ENCODE peak calls at places on chromosomes 6 and 20, in six cellular contexts. T, N, J, B, Q and W are unnamed samples.

GRCh38 chr6:21885532-21886089 is 292.1 kb downstream of the SOX4 start:
- DNase-seq in T (peak), N (no peak), J (peak), B (no peak), Q (no peak), W (peak)

GRCh38 chr6:69456086-69456485 is 340.7 kb downstream of the LMBRD1 start:
- DNase-seq in T (no peak), N (no peak), J (no peak), B (no peak), Q (no peak), W (no peak)

GRCh38 chr6:30154709-30155521 is 6.1 kb downstream of the TRIM10 start:
- DNase-seq in T (peak), N (no peak), J (peak), B (no peak), Q (no peak), W (peak)

GRCh38 chr20:36175475-36175995 is 21.0 kb downstream of the EPB41L1 start:
- DNase-seq in T (no peak), N (no peak), J (no peak), B (no peak), Q (no peak), W (no peak)

GRCh38 chr6:2732503-2733089 is 18.1 kb downstream of the MYLK4 start:
- DNase-seq in T (no peak), N (no peak), J (no peak), B (no peak), Q (no peak), W (no peak)

GRCh38 chr6:41200296-41200900 is 551 bp downstream of the TREML2 start:
- DNase-seq in T (peak), N (no peak), J (no peak), B (peak), Q (no peak), W (peak)

GRCh38 chr6:149964243-149965190 is 774 bp downstream of the ULBP1 start:
- DNase-seq in T (peak), N (no peak), J (no peak), B (no peak), Q (peak), W (peak)

GRCh38 chr6:84967389-84967788 is 203.0 kb upstream of the TBX18 start:
- DNase-seq in T (peak), N (peak), J (no peak), B (no peak), Q (no peak), W (peak)

GRCh38 chr20:32535953-32536823 is 48.9 kb downstream of the NOL4L start:
- DNase-seq in T (no peak), N (no peak), J (no peak), B (peak), Q (no peak), W (no peak)

GRCh38 chr6:100464162-100464851 is 414 bp downstream of the SIM1 start:
- DNase-seq in T (no peak), N (no peak), J (no peak), B (no peak), Q (no peak), W (no peak)

GRCh38 chr20:41380551-41381262 is 14.1 kb upstream of the EMILIN3 start:
- DNase-seq in T (no peak), N (no peak), J (no peak), B (no peak), Q (no peak), W (no peak)

GRCh38 chr20:57748601-57749130 is 38.9 kb upstream of the PMEPA1 start:
- DNase-seq in T (peak), N (no peak), J (peak), B (peak), Q (peak), W (peak)

GRCh38 chr6:9205645-9206044 is 770.3 kb upstream of the SLC35B3 start:
- DNase-seq in T (no peak), N (no peak), J (no peak), B (no peak), Q (no peak), W (no peak)

GRCh38 chr6:34597605-34598353 is 41.6 kb upstream of the SPDEF start:
- DNase-seq in T (no peak), N (no peak), J (no peak), B (no peak), Q (no peak), W (no peak)

GRCh38 chr6:44538841-44539240 is 151.3 kb downstream of the CDC5L start:
- DNase-seq in T (no peak), N (no peak), J (no peak), B (no peak), Q (no peak), W (no peak)
- TF ChIP-seq CTCF in T (no peak), N (no peak), J (no peak), B (no peak), Q (no peak), W (no peak)

DNA sequence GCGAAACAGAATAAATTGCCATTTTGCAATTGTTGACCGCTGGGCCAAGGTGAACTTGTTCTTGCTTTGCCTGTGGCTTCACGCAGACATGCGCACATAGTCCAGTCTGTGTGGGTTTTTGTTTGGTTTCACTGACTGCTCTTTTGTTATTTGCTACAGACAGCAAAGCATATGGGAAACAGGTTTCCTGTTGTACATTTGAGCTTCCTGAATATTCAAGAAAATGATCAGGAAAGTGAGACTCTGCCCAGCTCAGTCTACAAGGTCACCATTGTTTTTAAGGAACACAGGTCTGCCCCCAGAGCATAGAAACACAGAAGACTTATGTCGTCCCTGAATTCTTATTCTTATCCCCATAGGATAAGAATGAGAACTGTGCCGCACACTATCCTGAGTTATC is 55.6 kb downstream of the SASH1 start:
- DNase-seq in T (no peak), N (no peak), J (no peak), B (no peak), Q (no peak), W (no peak)
- H3K4me3 ChIP-seq in T (no peak), N (no peak), J (no peak), B (no peak), Q (no peak), W (no peak)

DNA sequence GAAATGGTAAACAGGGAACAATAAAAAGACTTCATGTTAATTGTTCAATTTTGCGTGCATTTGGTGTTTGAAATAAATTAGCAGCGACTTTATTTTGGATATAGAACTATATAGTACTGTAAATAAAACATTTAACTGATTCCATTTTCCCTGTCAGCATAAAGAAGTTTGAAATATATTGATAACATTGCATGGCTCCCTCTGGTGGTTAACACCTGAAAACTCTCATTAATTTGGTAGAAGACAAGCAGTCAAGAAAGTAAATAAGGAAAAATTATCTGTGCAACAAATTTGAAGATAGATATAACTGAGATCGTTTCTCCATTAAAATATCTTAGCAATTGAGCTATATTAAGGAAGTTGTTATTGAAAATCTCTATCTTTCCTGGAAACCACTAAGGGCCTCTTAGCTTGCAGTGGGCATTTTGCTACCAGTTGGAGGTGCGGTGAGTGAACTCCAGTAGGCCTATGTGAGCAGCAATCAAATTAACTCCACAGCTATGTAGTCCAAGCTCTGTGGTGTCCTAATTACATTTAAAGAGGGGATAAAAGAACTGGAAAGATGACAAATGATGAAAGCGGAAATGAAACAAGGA is 435.7 kb upstream of the FKBP1C start:
- DNase-seq in T (peak), N (no peak), J (no peak), B (no peak), Q (no peak), W (peak)
- TF ChIP-seq CTCF in T (peak), N (peak), J (peak), B (no peak), Q (peak), W (peak)

GRCh38 chr20:43563429-43563828 is 4.6 kb downstream of the SGK2 start:
- DNase-seq in T (peak), N (no peak), J (no peak), B (no peak), Q (no peak), W (peak)
- H3K4me3 ChIP-seq in T (no peak), N (no peak), J (no peak), B (no peak), Q (no peak), W (no peak)

DNA sequence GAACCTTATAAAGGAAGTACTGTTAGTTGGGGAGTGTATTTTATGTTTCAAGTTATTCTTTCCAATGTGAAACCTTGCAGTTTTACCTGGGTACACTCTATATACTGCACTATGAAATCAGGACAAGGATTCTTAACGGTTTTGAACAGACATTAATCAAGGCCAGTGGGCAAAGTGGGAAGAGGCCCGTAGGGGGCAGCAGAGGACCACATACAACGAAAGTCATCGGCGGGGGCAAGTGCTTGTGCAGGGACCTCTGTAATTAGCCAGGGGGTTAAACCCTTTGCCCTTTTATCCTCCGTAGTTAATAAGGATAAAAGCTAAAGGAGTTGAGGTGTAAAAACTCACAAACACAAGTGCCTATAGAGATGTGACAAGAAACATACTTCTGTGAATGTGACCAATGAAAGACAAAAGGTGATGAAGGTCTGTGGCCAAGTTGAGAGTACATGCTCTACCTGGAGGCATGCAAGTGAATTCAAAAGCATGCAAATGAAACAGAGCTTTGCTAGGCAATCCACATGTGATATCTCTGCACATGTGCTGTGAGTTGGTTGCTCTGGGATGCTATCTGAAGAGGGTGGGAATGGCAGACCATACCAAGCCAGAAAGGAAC is 392.7 kb upstream of the MAN1A1 start:
- DNase-seq in T (peak), N (no peak), J (peak), B (peak), Q (no peak), W (peak)
- TF ChIP-seq CTCF in T (peak), N (peak), J (peak), B (peak), Q (peak), W (peak)

DNA sequence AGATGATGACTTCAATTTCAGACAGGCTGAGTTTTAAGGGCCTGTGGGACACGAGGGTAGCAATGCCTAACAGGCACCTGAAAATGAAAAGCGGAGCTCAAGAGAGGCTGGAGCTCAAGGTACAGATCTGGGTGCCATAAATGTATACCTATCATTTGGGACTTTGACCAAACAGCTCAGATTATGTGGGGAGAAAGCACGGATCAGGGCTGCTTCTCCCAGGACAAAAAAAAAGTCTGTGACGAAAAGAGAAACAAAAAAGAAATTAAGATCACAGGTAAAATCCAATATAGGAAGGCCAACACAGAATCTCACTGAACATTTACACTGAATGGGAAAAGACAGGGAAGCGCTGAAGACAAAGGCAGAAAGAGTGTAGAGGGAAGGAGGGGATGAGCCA is 1.9 kb downstream of the PRELID3B start:
- DNase-seq in T (no peak), N (no peak), J (no peak), B (no peak), Q (no peak), W (no peak)
- H3K4me3 ChIP-seq in T (no peak), N (no peak), J (no peak), B (no peak), Q (no peak), W (no peak)

DNA sequence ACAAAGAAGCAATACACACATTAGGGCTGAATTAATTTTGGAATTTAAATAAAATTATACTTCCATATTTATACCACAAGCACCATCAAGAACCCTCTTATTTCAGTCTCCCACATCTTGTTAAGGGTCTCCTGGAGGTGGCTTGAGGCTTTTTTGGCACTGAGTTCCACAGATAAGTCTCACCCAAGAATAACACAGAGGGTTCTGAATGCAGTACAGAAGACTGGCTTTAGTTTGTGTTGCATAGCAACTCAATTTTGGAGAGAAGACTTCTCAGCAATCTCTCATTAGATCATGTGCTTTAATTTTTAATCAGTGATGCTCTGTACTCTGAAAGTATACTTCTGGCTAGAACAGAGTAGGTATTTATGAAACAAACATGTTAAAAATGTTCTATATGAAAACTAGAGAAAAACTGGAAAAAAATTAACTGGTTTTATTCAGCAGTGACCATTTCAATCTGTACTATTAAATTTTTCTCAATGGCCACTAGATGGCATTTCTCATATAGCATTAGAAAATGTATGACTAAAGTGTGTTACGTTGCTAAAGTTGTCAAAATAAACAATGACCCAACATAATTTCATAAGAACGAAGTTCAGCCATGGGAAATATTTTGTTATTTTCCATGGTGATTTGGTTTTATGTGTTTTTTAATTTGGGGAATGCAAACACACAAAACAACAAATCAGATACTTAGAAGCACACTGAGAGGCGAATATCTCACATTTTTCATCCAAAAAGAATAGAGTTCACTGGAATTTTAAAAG is 32.7 kb upstream of the MAP7 start:
- DNase-seq in T (peak), N (no peak), J (no peak), B (no peak), Q (no peak), W (peak)
- TF ChIP-seq CTCF in T (peak), N (peak), J (peak), B (peak), Q (no peak), W (peak)

GRCh38 chr6:167130712-167131684 is 8.1 kb downstream of the CCR6 start:
- DNase-seq in T (no peak), N (no peak), J (peak), B (peak), Q (no peak), W (no peak)

GRCh38 chr6:167129588-167129987 is 6.7 kb downstream of the CCR6 start:
- DNase-seq in T (no peak), N (no peak), J (no peak), B (no peak), Q (no peak), W (no peak)

GRCh38 chr6:167130008-167130677 is 7.2 kb downstream of the CCR6 start:
- DNase-seq in T (no peak), N (no peak), J (no peak), B (peak), Q (no peak), W (no peak)

GRCh38 chr6:167127785-167128531 is 5.1 kb downstream of the CCR6 start:
- DNase-seq in T (no peak), N (no peak), J (peak), B (no peak), Q (no peak), W (no peak)

GRCh38 chr6:167129159-167129558 is 6.3 kb downstream of the CCR6 start:
- DNase-seq in T (no peak), N (no peak), J (no peak), B (no peak), Q (no peak), W (no peak)
- H3K4me3 ChIP-seq in T (no peak), N (no peak), J (no peak), B (no peak), Q (no peak), W (no peak)